ENCODE peak calls at places on chromosomes 1 and 21, in five cellular contexts. W, U, T, Z and L are unnamed samples.

GRCh38 chr1:5985250-5985649 is 7.0 kb downstream of the NPHP4 start:
- DNase-seq in W (no peak), Z (no peak), T (no peak), U (no peak), L (no peak)

GRCh38 chr1:152449661-152450060 is 35.6 kb upstream of the CRNN start:
- DNase-seq in W (no peak), T (no peak), Z (no peak), U (no peak), L (no peak)

GRCh38 chr1:39453603-39454002 is 37.8 kb upstream of the BMP8A start:
- DNase-seq in W (peak; percentile 80), Z (peak; percentile 36), T (no peak), U (no peak), L (peak; percentile 33)

GRCh38 chr1:209655832-209656231 is 3.6 kb upstream of the LAMB3 start:
- DNase-seq in W (no peak), Z (peak; percentile 31), U (no peak), T (no peak), L (peak; percentile 60)

GRCh38 chr1:85411567-85412312 is 53.2 kb downstream of the DDAH1 start:
- DNase-seq in Z (no peak), W (no peak), T (peak; percentile 58), U (no peak), L (no peak)

GRCh38 chr1:208775841-208776240 is 531.7 kb upstream of the PLXNA2 start:
- DNase-seq in U (no peak), Z (no peak), W (no peak), T (no peak), L (no peak)

GRCh38 chr1:65235867-65236805 is 73.2 kb upstream of the DNAJC6 start:
- DNase-seq in U (peak; percentile 25), T (peak; percentile 70), Z (no peak), W (peak; percentile 37), L (no peak)

GRCh38 chr1:186887198-186887597 is 58.4 kb downstream of the PLA2G4A start:
- DNase-seq in U (no peak), W (no peak), T (no peak), Z (no peak), L (no peak)

GRCh38 chr1:9425859-9426258 is 113.4 kb upstream of the SLC25A33 start:
- DNase-seq in U (no peak), Z (no peak), W (no peak), T (no peak), L (no peak)

GRCh38 chr1:181704556-181704955 is 221.2 kb downstream of the CACNA1E start:
- DNase-seq in U (no peak), W (no peak), Z (no peak), T (no peak), L (no peak)

GRCh38 chr1:50967416-50968020 is 2.5 kb upstream of the CDKN2C start:
- DNase-seq in W (no peak), Z (no peak), T (no peak), U (no peak), L (no peak)

GRCh38 chr1:184407816-184408510 is 21.1 kb downstream of the C1orf21 start:
- DNase-seq in U (no peak), W (peak; percentile 80), Z (no peak), T (no peak), L (no peak)

GRCh38 chr1:190344454-190344853 is 133.2 kb downstream of the BRINP3 start:
- DNase-seq in U (no peak), T (no peak), W (no peak), Z (no peak), L (no peak)

GRCh38 chr1:178629549-178630154 is 95.4 kb upstream of the RALGPS2 start:
- DNase-seq in Z (no peak), U (no peak), T (no peak), W (no peak), L (no peak)

GRCh38 chr1:154220970-154221814 is 437 bp downstream of the UBAP2L start:
- DNase-seq in T (peak; percentile 60), U (peak; percentile 60), Z (peak; percentile 59), W (peak; percentile 30), L (peak; percentile 69)

GRCh38 chr1:224503161-224504118 is 68.8 kb upstream of the WDR26 start:
- DNase-seq in Z (peak; percentile 94), U (peak; percentile 89), T (peak; percentile 87), W (peak; percentile 80), L (peak; percentile 98)

GRCh38 chr21:42350899-42351543 is at the start of gene TFF2:
- DNase-seq in T (no peak), W (no peak), Z (no peak), U (no peak), L (no peak)

GRCh38 chr1:223189903-223190724 is 47.1 kb upstream of the TLR5 start:
- DNase-seq in U (no peak), T (no peak), Z (no peak), W (peak; percentile 31), L (no peak)

GRCh38 chr1:27561126-27561899 is 42.6 kb downstream of the AHDC1 start:
- DNase-seq in U (peak; percentile 86), T (no peak), Z (no peak), W (no peak), L (no peak)

GRCh38 chr1:17377325-17377953 is 5.4 kb downstream of the PADI6 start:
- DNase-seq in W (no peak), U (no peak), Z (no peak), T (peak; percentile 78), L (no peak)

GRCh38 chr1:22676916-22677601 is 24.0 kb downstream of the C1QB start:
- DNase-seq in W (no peak), Z (no peak), T (peak; percentile 37), U (no peak), L (no peak)

GRCh38 chr1:171550055-171550454 is 64.7 kb downstream of the PRRC2C start:
- DNase-seq in Z (no peak), U (no peak), T (no peak), W (no peak), L (no peak)

GRCh38 chr1:180299486-180300246 is 69.6 kb downstream of the LHX4 start:
- DNase-seq in Z (no peak), W (no peak), U (no peak), T (no peak), L (no peak)

GRCh38 chr1:2496087-2496622 is 20.1 kb downstream of the PLCH2 start:
- DNase-seq in W (no peak), Z (no peak), T (no peak), U (no peak), L (no peak)

GRCh38 chr21:46634966-46635323 is 529 bp upstream of the PRMT2 start:
- DNase-seq in W (peak; percentile 87), U (peak; percentile 80), T (peak; percentile 95), Z (peak; percentile 66), L (no peak)

DNA sequence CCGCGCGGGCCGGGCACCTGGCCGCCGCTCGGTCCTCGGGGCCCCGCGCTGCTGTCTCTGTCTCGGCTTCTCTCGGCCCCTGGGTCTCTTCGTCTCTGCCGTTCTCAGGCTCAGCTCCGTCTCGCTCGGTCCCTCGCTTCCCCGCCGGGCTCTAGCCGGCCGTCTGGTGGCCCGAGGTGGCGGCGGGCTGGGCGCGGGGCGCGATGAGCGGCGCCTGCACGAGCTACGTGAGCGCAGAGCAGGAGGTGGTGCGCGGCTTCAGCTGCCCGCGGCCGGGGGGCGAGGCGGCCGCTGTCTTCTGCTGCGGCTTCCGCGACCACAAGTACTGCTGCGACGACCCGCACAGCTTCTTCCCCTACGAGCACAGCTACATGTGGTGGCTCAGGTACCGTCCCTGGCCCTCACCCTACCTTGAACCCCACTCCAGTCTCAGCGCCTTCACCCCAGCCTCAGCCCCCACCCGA is 355 bp downstream of the SHISAL2A start:
- DNase-seq in T (peak; percentile 71), U (no peak), W (no peak), Z (no peak), L (no peak)
- H3K4me3 ChIP-seq in T (peak overlapping the region; percentile 54), U (peak overlapping the region; percentile 12), W (peak overlapping the region; percentile 44), Z (peak overlapping the region; percentile 40), L (no peak overlapping the region)

GRCh38 chr1:169484683-169485426 is 889 bp downstream of the SLC19A2 start:
- DNase-seq in Z (peak; percentile 61), W (peak; percentile 82), T (peak; percentile 34), U (peak; percentile 44), L (peak; percentile 72)
- H3K4me3 ChIP-seq in Z (peak overlapping the region; percentile 89), W (peak overlapping the region; percentile 75), T (peak overlapping the region; percentile 73), U (peak overlapping the region; percentile 78), L (peak overlapping the region; percentile 75)

GRCh38 chr1:25608488-25609178 is 8.0 kb upstream of the MAN1C1 start:
- DNase-seq in W (peak; percentile 64), T (peak; percentile 95), Z (peak; percentile 91), U (peak; percentile 85), L (peak; percentile 88)
- H3K4me3 ChIP-seq in W (no peak overlapping the region), T (no peak overlapping the region), Z (no peak overlapping the region), U (peak overlapping the region; percentile 57), L (no peak overlapping the region)

GRCh38 chr1:33424205-33424604 is 6.7 kb downstream of the PHC2 start:
- DNase-seq in W (peak; percentile 57), U (no peak), T (peak; percentile 64), Z (no peak), L (no peak)
- H3K4me3 ChIP-seq in W (no peak overlapping the region), U (no peak overlapping the region), T (no peak overlapping the region), Z (no peak overlapping the region), L (no peak overlapping the region)

GRCh38 chr1:94058766-94059165 is 62.2 kb downstream of the ABCA4 start:
- DNase-seq in T (no peak), Z (no peak), W (no peak), U (no peak), L (no peak)

GRCh38 chr1:94063379-94063778 is 57.6 kb downstream of the ABCA4 start:
- DNase-seq in T (peak; percentile 62), W (peak; percentile 67), U (peak; percentile 19), Z (peak; percentile 65), L (peak; percentile 63)

GRCh38 chr1:94056996-94057395 is 64.0 kb downstream of the ABCA4 start:
- DNase-seq in T (no peak), Z (no peak), U (no peak), W (no peak), L (no peak)

GRCh38 chr1:94060720-94061119 is 60.2 kb downstream of the ABCA4 start:
- DNase-seq in Z (no peak), W (no peak), U (no peak), T (no peak), L (no peak)

DNA sequence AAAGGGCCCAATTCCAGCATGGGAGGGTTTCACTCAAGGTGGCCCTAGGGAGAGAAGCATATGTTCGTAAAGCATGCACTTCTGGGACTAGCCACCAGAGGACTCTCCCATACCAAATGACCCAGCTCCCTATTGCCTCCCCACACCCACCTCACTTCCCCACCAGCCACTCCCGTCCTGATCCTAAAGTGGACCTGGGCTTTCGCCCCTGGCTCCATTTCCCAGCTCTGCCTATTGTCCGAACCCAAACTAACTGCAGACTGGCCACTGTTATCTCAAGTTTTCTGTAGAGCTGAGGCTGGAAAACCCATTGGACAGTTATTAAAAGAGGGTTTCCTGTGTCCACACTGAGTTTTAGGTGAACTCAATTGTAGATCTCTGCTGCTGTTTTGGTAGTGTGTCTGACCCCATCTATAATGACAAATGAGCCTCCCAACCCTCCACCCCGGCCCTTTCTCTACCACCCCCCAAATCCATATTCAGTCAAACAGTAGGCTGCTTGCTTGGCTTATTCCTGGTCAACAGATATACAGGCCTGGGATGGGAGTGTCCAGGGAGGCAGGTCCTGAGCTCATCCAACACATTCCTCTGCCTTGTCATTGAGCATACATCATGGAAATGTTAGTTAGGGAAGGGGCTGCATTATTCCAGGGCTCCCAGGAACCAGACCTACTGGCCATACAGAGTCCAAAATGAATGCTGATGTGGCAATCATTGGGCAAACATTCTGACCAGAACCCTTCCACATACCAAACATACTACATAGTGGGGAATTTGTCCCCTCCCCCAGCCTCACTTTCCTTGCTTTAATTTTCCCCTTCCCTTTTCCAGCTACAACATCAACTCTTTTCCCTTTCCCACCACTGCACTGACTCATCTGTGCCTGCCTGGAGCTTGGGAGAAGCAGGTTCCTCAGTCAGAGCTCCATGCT is 59.2 kb downstream of the ABCA4 start:
- DNase-seq in T (peak; percentile 86), Z (peak; percentile 75), W (peak; percentile 80), U (peak; percentile 79), L (peak; percentile 79)
- H3K4me3 ChIP-seq in T (no peak overlapping the region), Z (no peak overlapping the region), W (no peak overlapping the region), U (no peak overlapping the region), L (no peak overlapping the region)